ENCODE peak calls at places on chromosomes 12 and 14, in four cellular contexts. E, N, Q and D are unnamed samples.

GRCh38 chr14:20262642-20263128 is 23.6 kb downstream of the OR11H4 start:
- DNase-seq in E (peak; percentile 32), N (no peak), Q (no peak), D (no peak)

GRCh38 chr12:81542621-81543020 is 216.5 kb downstream of the PPFIA2 start:
- DNase-seq in E (no peak), N (no peak), Q (no peak), D (no peak)

GRCh38 chr12:130879212-130879686 is 7.4 kb downstream of the RAN start:
- DNase-seq in E (no peak), N (no peak), Q (no peak), D (no peak)

GRCh38 chr12:56987551-56988053 is 18.7 kb downstream of the ZBTB39 start:
- DNase-seq in E (peak; percentile 53), N (peak; percentile 90), Q (no peak), D (peak; percentile 42)

GRCh38 chr14:74825008-74825407 is 50.9 kb downstream of the PROX2 start:
- DNase-seq in E (no peak), N (no peak), Q (no peak), D (no peak)

GRCh38 chr12:857611-858010 is 91.9 kb downstream of the RAD52 start:
- DNase-seq in E (peak; percentile 18), N (no peak), Q (no peak), D (no peak)

GRCh38 chr12:118034429-118035193 is 18.1 kb downstream of the RFC5 start:
- DNase-seq in E (peak; percentile 33), N (no peak), Q (no peak), D (peak; percentile 32)

GRCh38 chr12:96327346-96327745 is 72.9 kb downstream of the CDK17 start:
- DNase-seq in E (no peak), N (no peak), Q (no peak), D (no peak)

GRCh38 chr14:98077176-98077575 is 1194.8 kb downstream of the BCL11B start:
- DNase-seq in E (no peak), N (no peak), Q (no peak), D (no peak)